ENCODE peak calls at places on chromosomes 11 and 22, in five cellular contexts. S is HepG2, G is GM12878, P is K562, I is H1. Q is an unnamed sample.

GRCh38 chr11:117055449-117055848 is 42.8 kb downstream of the SIK3 start:
- DNase-seq in S (no peak), G (no peak), P (no peak), I (no peak), Q (no peak)

GRCh38 chr22:24593810-24594568 is 1.1 kb upstream of the LRRC75B start:
- DNase-seq in S (peak), G (no peak), P (no peak), I (no peak), Q (no peak)

GRCh38 chr11:118438314-118438931 is 2.1 kb downstream of the KMT2A start:
- DNase-seq in S (no peak), G (no peak), P (peak), I (no peak), Q (peak)

GRCh38 chr11:47271961-47272661 is 2.2 kb downstream of the MADD start:
- DNase-seq in S (no peak), G (no peak), P (no peak), I (no peak), Q (no peak)

GRCh38 chr22:45320326-45320976 is 10.7 kb downstream of the FAM118A start:
- DNase-seq in S (no peak), G (no peak), P (no peak), I (no peak), Q (no peak)

GRCh38 chr22:24090581-24090980 is 79.5 kb downstream of the CABIN1 start:
- DNase-seq in S (no peak), G (no peak), P (no peak), I (no peak), Q (no peak)

GRCh38 chr22:25853501-25853900 is 111.5 kb downstream of the MYO18B start:
- DNase-seq in S (no peak), G (no peak), P (peak), I (no peak), Q (no peak)

GRCh38 chr22:36873614-36874308 is 13.0 kb downstream of the NCF4 start:
- DNase-seq in S (peak), G (peak), P (peak), I (no peak), Q (peak)

GRCh38 chr11:57223601-57224000 is 13.4 kb downstream of the APLNR start:
- DNase-seq in S (no peak), G (no peak), P (no peak), I (no peak), Q (no peak)

GRCh38 chr11:118051611-118052461 is 25.0 kb upstream of the TMPRSS4 start:
- DNase-seq in S (no peak), G (peak), P (no peak), I (no peak), Q (no peak)

GRCh38 chr11:102177974-102178631 is 67.9 kb downstream of the YAP1 start:
- DNase-seq in S (peak), G (no peak), P (no peak), I (no peak), Q (peak)

GRCh38 chr11:65606876-65607613 is 7.0 kb downstream of the MAP3K11 start:
- DNase-seq in S (no peak), G (no peak), P (peak), I (peak), Q (peak)

GRCh38 chr11:9330387-9331384 is 16.3 kb upstream of the TMEM41B start:
- DNase-seq in S (no peak), G (no peak), P (no peak), I (no peak), Q (no peak)

GRCh38 chr11:9332655-9333054 is 18.3 kb upstream of the TMEM41B start:
- DNase-seq in S (no peak), G (no peak), P (no peak), I (no peak), Q (no peak)
- TF ChIP-seq KDM1A in S (no peak), G (no peak), P (no peak), I (no peak), Q (no peak)

GRCh38 chr11:94998285-94998684 is 24.8 kb downstream of the KDM4D start:
- DNase-seq in S (no peak), G (no peak), P (no peak), I (no peak), Q (no peak)

GRCh38 chr11:94993400-94993943 is 20.0 kb downstream of the KDM4D start:
- DNase-seq in S (no peak), G (no peak), P (no peak), I (no peak), Q (no peak)

GRCh38 chr11:94997437-94997836 is 23.9 kb downstream of the KDM4D start:
- DNase-seq in S (no peak), G (no peak), P (peak), I (no peak), Q (no peak)
- TF ChIP-seq KDM1A in S (no peak), G (no peak), P (no peak), I (no peak), Q (no peak)

GRCh38 chr22:29512031-29512430 is 32.0 kb downstream of the NEFH start:
- DNase-seq in S (no peak), G (no peak), P (no peak), I (no peak), Q (no peak)

GRCh38 chr22:29510542-29510941 is 30.5 kb downstream of the NEFH start:
- DNase-seq in S (no peak), G (no peak), P (no peak), I (no peak), Q (no peak)

GRCh38 chr22:29509815-29510214 is 29.8 kb downstream of the NEFH start:
- DNase-seq in S (no peak), G (no peak), P (no peak), I (no peak), Q (no peak)

GRCh38 chr22:29509298-29509697 is 29.3 kb downstream of the NEFH start:
- DNase-seq in S (no peak), G (no peak), P (no peak), I (no peak), Q (no peak)

GRCh38 chr22:29511126-29511854 is 31.3 kb downstream of the NEFH start:
- DNase-seq in S (no peak), G (no peak), P (no peak), I (no peak), Q (no peak)
- TF ChIP-seq KDM1A in S (no peak), G (no peak), P (no peak), I (no peak), Q (no peak)

GRCh38 chr11:14644396-14645246 is 1.0 kb downstream of the PDE3B start:
- DNase-seq in S (peak), G (no peak), P (peak), I (no peak), Q (peak)
- TF ChIP-seq KDM1A in S (no peak), G (no peak), P (no peak), I (peak), Q (no peak)

DNA sequence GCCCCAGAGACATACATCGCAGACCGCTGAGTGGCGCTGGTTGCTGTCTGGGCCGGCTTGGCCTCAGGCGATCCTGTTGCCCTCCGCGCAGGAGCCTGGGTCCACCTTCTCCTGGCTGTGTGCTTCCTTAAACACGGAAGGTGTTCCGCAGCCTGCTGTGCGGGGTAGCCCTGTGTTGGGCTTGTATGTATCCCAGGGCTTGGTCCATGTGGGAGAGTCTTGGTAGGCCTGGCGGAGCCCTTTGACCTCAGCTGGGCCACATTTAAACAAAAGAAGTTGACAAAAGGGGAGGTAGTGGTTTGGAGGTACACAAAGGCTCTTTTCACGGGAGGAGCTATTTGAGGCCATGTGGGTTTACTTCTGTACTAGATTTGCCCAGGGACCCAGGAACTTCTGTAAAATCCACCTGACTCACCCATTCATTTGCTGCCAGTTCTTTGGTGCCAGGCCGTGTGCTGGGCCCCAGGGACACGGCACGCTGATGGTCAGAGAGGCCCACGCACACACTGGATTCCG is 11.0 kb upstream of the GRAMD4 start:
- DNase-seq in S (peak), G (no peak), P (no peak), I (no peak), Q (no peak)
- TF ChIP-seq KDM1A in S (no peak), G (no peak), P (no peak), I (no peak), Q (no peak)